ENCODE peak calls at places on chromosomes 2 and 18, in seven cellular contexts. N is cardiac fibroblast, O is upper lobe of left lung, Y is psoas muscle, J is fibroblast of lung, Q is GM23338, A is AG10803. V is an unnamed sample.

GRCh38 chr2:222410534-222410933 is 13.8 kb upstream of the SGPP2 start:
- DNase-seq in N (no peak), O (no peak), Y (no peak), J (peak), Q (peak), A (no peak), V (no peak)

GRCh38 chr2:31972059-31972458 is 38.7 kb downstream of the MEMO1 start:
- DNase-seq in N (no peak), O (no peak), Y (no peak), J (no peak), Q (no peak), A (no peak), V (no peak)

GRCh38 chr2:42052702-42053481 is 5.1 kb downstream of the PKDCC start:
- DNase-seq in N (peak), O (no peak), Y (no peak), J (peak), Q (no peak), A (no peak), V (no peak)

GRCh38 chr2:222668755-222669154 is 2.7 kb upstream of the MOGAT1 start:
- DNase-seq in N (no peak), O (no peak), Y (no peak), J (no peak), Q (no peak), A (no peak), V (no peak)

GRCh38 chr18:12921178-12921577 is 26.6 kb upstream of the SEH1L start:
- DNase-seq in N (no peak), O (no peak), Y (no peak), J (no peak), Q (no peak), A (no peak), V (no peak)

GRCh38 chr18:35334821-35335220 is 9.4 kb downstream of the ZNF24 start:
- DNase-seq in N (peak), O (no peak), Y (no peak), J (peak), Q (no peak), A (peak), V (no peak)

GRCh38 chr2:103664690-103665089 is 902.9 kb downstream of the TMEM182 start:
- DNase-seq in N (no peak), O (no peak), Y (no peak), J (no peak), Q (peak), A (no peak), V (no peak)

GRCh38 chr2:12982149-12982584 is 265.4 kb downstream of the TRIB2 start:
- DNase-seq in N (peak), O (no peak), Y (no peak), J (peak), Q (no peak), A (peak), V (no peak)

GRCh38 chr2:228875152-228875875 is 395.8 kb downstream of the PID1 start:
- DNase-seq in N (peak), O (no peak), Y (no peak), J (peak), Q (no peak), A (peak), V (no peak)

GRCh38 chr2:136381722-136382633 is 264.0 kb upstream of the CXCR4 start:
- DNase-seq in N (no peak), O (no peak), Y (no peak), J (no peak), Q (no peak), A (no peak), V (no peak)

GRCh38 chr2:51534176-51534575 is 502.2 kb upstream of the NRXN1 start:
- DNase-seq in N (no peak), O (no peak), Y (no peak), J (no peak), Q (no peak), A (no peak), V (no peak)

GRCh38 chr2:181185948-181186347 is 205.5 kb downstream of the UBE2E3 start:
- DNase-seq in N (no peak), O (no peak), Y (no peak), J (peak), Q (no peak), A (peak), V (no peak)

GRCh38 chr2:63424329-63425078 is 163.8 kb downstream of the WDPCP start:
- DNase-seq in N (peak), O (peak), Y (peak), J (peak), Q (peak), A (peak), V (no peak)

GRCh38 chr2:168703926-168704325 is 98.5 kb upstream of the NOSTRIN start:
- DNase-seq in N (no peak), O (peak), Y (no peak), J (peak), Q (no peak), A (no peak), V (no peak)

GRCh38 chr2:203177361-203177760 is 61.5 kb upstream of the CYP20A1 start:
- DNase-seq in N (no peak), O (no peak), Y (no peak), J (peak), Q (no peak), A (peak), V (no peak)

GRCh38 chr2:197707316-197708213 is 2.4 kb downstream of the MARS2 start:
- DNase-seq in N (peak), O (no peak), Y (no peak), J (peak), Q (peak), A (peak), V (no peak)

GRCh38 chr2:224895377-224895776 is 146.9 kb downstream of the DOCK10 start:
- DNase-seq in N (no peak), O (no peak), Y (no peak), J (no peak), Q (no peak), A (no peak), V (no peak)

GRCh38 chr2:46142546-46143329 is 154.5 kb upstream of the EPAS1 start:
- DNase-seq in N (no peak), O (no peak), Y (no peak), J (no peak), Q (no peak), A (no peak), V (no peak)

GRCh38 chr2:37414470-37414949 is 70.1 kb downstream of the QPCT start:
- DNase-seq in N (peak), O (no peak), Y (no peak), J (peak), Q (peak), A (peak), V (no peak)

GRCh38 chr18:55779461-55779710 is 191.4 kb upstream of the TCF4 start:
- DNase-seq in N (peak), O (no peak), Y (peak), J (no peak), Q (no peak), A (peak), V (no peak)

GRCh38 chr18:71136487-71136886 is 847.6 kb downstream of the SOCS6 start:
- DNase-seq in N (no peak), O (no peak), Y (no peak), J (no peak), Q (no peak), A (no peak), V (no peak)

GRCh38 chr18:9630444-9630843 is 16.1 kb upstream of the PPP4R1 start:
- DNase-seq in N (no peak), O (no peak), Y (no peak), J (no peak), Q (no peak), A (no peak), V (no peak)

DNA sequence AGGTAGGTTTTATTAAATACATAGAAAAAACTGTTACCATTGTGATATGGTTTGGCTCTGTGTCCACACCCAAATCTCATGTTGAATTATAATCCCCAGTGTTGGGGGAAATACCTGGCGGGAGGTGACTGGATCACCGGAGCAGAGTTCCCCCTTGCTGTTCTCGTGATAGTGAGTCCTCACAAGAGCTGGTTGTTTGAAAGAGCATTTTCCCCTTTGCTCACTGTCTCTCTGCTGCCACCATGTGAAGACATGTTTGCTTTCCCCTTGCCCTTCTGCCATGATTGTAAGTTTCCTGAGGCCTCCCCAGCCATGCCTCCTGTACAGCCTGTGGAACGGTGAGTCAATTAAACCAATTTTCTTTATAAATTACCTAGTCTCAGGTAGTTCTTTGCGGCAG is 352.7 kb upstream of the SLC39A10 start:
- DNase-seq in N (no peak), O (no peak), Y (no peak), J (peak), Q (peak), A (peak), V (no peak)
- TF ChIP-seq CTCF in N (peak), O (no peak), Y (no peak), J (peak), Q (peak), A (peak), V (peak)

GRCh38 chr18:78982186-78982585 is 2.6 kb downstream of the SALL3 start:
- DNase-seq in N (peak), O (no peak), Y (no peak), J (peak), Q (peak), A (no peak), V (no peak)

GRCh38 chr18:78981652-78981955 is 2.0 kb downstream of the SALL3 start:
- DNase-seq in N (no peak), O (no peak), Y (no peak), J (no peak), Q (peak), A (no peak), V (no peak)

GRCh38 chr18:78986018-78986481 is 6.4 kb downstream of the SALL3 start:
- DNase-seq in N (peak), O (peak), Y (no peak), J (peak), Q (peak), A (no peak), V (no peak)

GRCh38 chr18:78983530-78983929 is 3.9 kb downstream of the SALL3 start:
- DNase-seq in N (no peak), O (no peak), Y (no peak), J (peak), Q (peak), A (no peak), V (no peak)

DNA sequence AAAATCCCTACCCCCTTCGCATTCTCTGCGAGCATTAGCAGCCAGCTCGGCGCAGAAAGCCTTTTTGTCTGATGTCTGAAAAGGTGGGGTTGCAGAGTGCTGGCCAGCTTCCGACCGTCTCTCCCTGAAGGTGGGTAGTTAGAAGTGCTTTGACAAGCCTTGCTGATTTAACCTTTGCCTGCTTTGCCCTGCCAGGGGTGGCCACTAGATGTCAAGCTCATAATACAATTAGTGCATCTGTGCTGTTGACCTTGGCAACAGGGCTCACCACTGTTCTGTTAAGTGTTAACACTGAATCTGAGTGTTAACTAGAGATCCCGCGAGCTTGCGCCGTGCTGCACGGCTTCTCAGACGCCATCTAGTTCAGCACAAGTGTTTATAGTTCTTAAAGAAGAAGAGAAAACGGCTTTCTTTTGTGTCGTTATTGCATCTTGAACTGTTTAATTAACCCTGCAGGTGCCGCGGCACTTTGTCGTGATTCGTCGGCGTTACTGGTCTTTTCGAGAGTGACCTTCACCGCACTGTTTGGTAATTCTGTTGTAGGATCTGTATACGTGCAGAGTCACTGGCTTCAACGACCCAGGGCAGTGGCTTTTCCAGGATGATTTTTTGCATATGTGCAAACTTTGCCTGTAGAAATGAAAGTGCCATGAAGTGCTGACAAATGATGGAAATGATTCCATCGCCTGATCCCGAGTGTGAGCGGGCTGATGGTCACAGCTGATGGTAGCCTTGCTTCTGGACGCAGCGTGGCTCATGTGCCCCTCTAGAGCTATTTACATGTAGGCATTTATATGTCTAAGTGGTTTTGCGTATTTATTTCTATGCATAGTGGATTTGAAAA is 5.5 kb downstream of the SALL3 start:
- DNase-seq in N (peak), O (no peak), Y (no peak), J (peak), Q (peak), A (peak), V (no peak)
- TF ChIP-seq CTCF in N (no peak), O (peak), Y (peak), J (no peak), Q (peak), A (peak), V (peak)

DNA sequence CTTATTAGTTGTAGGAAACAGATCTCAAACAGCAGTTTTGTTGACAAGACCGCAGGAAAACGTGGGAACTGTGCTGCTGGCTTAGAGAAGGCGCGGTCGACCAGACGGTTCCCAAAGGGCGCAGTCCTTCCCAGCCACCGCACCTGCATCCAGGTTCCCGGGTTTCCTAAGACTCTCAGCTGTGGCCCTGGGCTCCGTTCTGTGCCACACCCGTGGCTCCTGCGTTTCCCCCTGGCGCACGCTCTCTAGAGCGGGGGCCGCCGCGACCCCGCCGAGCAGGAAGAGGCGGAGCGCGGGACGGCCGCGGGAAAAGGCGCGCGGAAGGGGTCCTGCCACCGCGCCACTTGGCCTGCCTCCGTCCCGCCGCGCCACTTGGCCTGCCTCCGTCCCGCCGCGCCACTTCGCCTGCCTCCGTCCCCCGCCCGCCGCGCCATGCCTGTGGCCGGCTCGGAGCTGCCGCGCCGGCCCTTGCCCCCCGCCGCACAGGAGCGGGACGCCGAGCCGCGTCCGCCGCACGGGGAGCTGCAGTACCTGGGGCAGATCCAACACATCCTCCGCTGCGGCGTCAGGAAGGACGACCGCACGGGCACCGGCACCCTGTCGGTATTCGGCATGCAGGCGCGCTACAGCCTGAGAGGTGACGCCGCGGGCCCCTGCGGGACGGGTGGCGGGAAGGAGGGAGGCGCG is at the start of gene TYMS:
- DNase-seq in N (peak), O (peak), Y (peak), J (peak), Q (peak), A (peak), V (peak)
- TF ChIP-seq CTCF in N (no peak), O (no peak), Y (no peak), J (no peak), Q (no peak), A (no peak), V (peak)

GRCh38 chr2:238105506-238106338 is 5.6 kb downstream of the ESPNL start:
- DNase-seq in N (no peak), O (no peak), Y (peak), J (no peak), Q (no peak), A (no peak), V (peak)

GRCh38 chr2:238107525-238108422 is 7.6 kb downstream of the ESPNL start:
- DNase-seq in N (no peak), O (no peak), Y (peak), J (no peak), Q (no peak), A (no peak), V (peak)

GRCh38 chr2:238108423-238109201 is 8.5 kb downstream of the ESPNL start:
- DNase-seq in N (no peak), O (peak), Y (peak), J (no peak), Q (peak), A (no peak), V (peak)

GRCh38 chr2:238106339-238106697 is 6.2 kb downstream of the ESPNL start:
- DNase-seq in N (no peak), O (no peak), Y (no peak), J (no peak), Q (peak), A (no peak), V (peak)

DNA sequence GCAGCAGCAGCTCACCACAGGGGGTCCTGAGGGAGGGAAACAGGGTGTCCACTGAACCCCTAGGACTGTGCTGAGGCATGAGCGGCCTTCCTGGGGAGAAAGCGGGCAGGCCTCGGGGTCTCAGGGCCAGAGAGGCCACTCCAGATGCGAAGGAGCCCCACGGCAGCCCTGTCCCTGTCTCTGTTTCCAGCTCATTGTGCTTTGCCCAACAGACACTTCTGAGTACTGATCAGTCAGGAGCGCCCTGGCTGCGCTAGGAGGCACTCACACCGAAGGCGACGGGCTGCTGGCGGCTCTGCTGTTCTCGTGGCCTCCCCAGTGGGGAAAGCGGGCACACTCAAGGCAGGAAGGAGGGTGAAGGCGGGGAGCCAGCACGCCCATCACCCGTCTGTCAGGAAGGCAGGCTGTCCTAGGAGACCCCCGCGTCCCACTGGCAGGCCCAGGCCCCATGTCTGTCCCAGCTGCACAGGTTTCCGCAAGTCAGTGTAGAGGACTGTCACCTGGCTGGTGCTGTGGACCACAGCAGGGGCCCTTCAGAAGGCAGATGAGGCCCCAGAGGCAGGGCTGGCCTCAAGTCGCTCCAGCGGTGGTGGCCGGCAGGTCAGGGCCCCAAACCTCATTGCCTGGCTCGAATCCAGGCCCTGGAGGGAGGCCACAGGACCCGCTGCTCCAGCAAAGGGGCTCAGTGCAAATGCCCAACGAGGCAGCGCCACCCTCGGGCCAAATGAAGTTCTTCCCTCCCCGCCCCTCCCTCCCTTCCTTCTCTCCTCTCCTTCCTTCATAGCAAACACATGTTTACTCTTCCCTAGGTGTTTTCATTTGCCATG is 6.8 kb downstream of the ESPNL start:
- DNase-seq in N (no peak), O (no peak), Y (peak), J (no peak), Q (peak), A (no peak), V (peak)
- TF ChIP-seq CTCF in N (peak), O (no peak), Y (no peak), J (no peak), Q (peak), A (peak), V (peak)

GRCh38 chr2:120531863-120532600 is 186.1 kb downstream of the INHBB start:
- DNase-seq in N (peak), O (no peak), Y (peak), J (no peak), Q (no peak), A (no peak), V (no peak)
- TF ChIP-seq CTCF in N (no peak), O (no peak), Y (no peak), J (no peak), Q (no peak), A (no peak), V (no peak)

GRCh38 chr2:186784930-186785329 is 64.0 kb downstream of the ZSWIM2 start:
- DNase-seq in N (no peak), O (no peak), Y (no peak), J (no peak), Q (no peak), A (no peak), V (no peak)

GRCh38 chr2:186783254-186783653 is 65.7 kb downstream of the ZSWIM2 start:
- DNase-seq in N (no peak), O (no peak), Y (no peak), J (no peak), Q (no peak), A (no peak), V (no peak)

GRCh38 chr2:186780701-186781316 is 68.2 kb downstream of the ZSWIM2 start:
- DNase-seq in N (peak), O (no peak), Y (no peak), J (peak), Q (peak), A (peak), V (no peak)
- TF ChIP-seq CTCF in N (peak), O (no peak), Y (no peak), J (no peak), Q (peak), A (no peak), V (peak)